ENCODE peak calls at places on chromosomes 3 and 15, in six cellular contexts. T is sigmoid colon, R is small intestine, I is fibroblast of lung, F is iPS DF 6.9, S is upper lobe of left lung. C is an unnamed sample.
A peak's percentile ranks its signal among the peaks of the same experiment; 100 is the strongest.

GRCh38 chr3:184003187-184003967 is 14.3 kb downstream of the ABCC5 start:
- DNase-seq in I (peak; percentile 10), S (no peak), T (no peak), F (no peak), R (no peak), C (no peak)

GRCh38 chr3:170553788-170554620 is 31.9 kb downstream of the SLC7A14 start:
- DNase-seq in S (no peak), I (peak; percentile 25), R (no peak), F (no peak), T (no peak), C (no peak)

GRCh38 chr3:45441570-45442313 is 53.4 kb downstream of the LARS2 start:
- DNase-seq in S (no peak), T (no peak), R (no peak), F (no peak), I (no peak), C (no peak)

GRCh38 chr15:27119695-27120266 is 148.8 kb downstream of the GABRG3 start:
- DNase-seq in I (no peak), S (no peak), T (no peak), F (no peak), R (no peak), C (no peak)

GRCh38 chr3:178583963-178584575 is 47.8 kb downstream of the KCNMB2 start:
- DNase-seq in T (no peak), F (no peak), S (no peak), I (no peak), R (no peak), C (no peak)

GRCh38 chr15:79922512-79923067 is 25.8 kb upstream of the MTHFS start:
- DNase-seq in S (no peak), T (no peak), R (no peak), I (peak; percentile 12), F (no peak), C (no peak)

GRCh38 chr15:88391700-88392099 is 75.5 kb downstream of the MRPL46 start:
- DNase-seq in F (no peak), R (no peak), I (no peak), S (no peak), T (no peak), C (no peak)

GRCh38 chr3:115857518-115858136 is 234.3 kb downstream of the GAP43 start:
- DNase-seq in I (peak; percentile 59), S (no peak), R (no peak), F (no peak), T (no peak), C (no peak)

GRCh38 chr3:95926904-95927501 is 887.4 kb upstream of the EPHA6 start:
- DNase-seq in T (no peak), F (peak; percentile 91), R (no peak), I (no peak), S (no peak), C (no peak)

GRCh38 chr15:60000824-60001641 is 3.1 kb upstream of the FOXB1 start:
- DNase-seq in I (peak; percentile 19), T (no peak), R (no peak), S (no peak), F (no peak), C (no peak)

GRCh38 chr3:127031845-127032244 is 48.9 kb downstream of the PLXNA1 start:
- DNase-seq in F (no peak), T (no peak), R (no peak), I (no peak), S (peak; percentile 52), C (no peak)

GRCh38 chr15:72306211-72306785 is 13.7 kb downstream of the CELF6 start:
- DNase-seq in R (no peak), T (peak; percentile 57), F (peak; percentile 18), I (peak; percentile 64), S (no peak), C (no peak)

GRCh38 chr3:57948080-57948671 is 60.0 kb upstream of the FLNB start:
- DNase-seq in R (no peak), F (no peak), T (no peak), S (no peak), I (no peak), C (no peak)

GRCh38 chr3:4586381-4586780 is 93.2 kb downstream of the ITPR1 start:
- DNase-seq in I (no peak), R (no peak), F (no peak), S (no peak), T (no peak), C (no peak)

GRCh38 chr3:166810741-166811445 is 569.2 kb downstream of the ZBBX start:
- DNase-seq in T (no peak), R (no peak), I (no peak), S (peak; percentile 39), F (no peak), C (no peak)

GRCh38 chr15:87752250-87752951 is 504.1 kb downstream of the NTRK3 start:
- DNase-seq in R (no peak), S (no peak), F (no peak), I (peak; percentile 55), T (no peak), C (no peak)

GRCh38 chr3:171788546-171789351 is 21.5 kb downstream of the PLD1 start:
- DNase-seq in S (no peak), F (no peak), I (peak; percentile 80), R (no peak), T (no peak), C (no peak)

GRCh38 chr15:69929905-69930630 is 167.6 kb downstream of the TLE3 start:
- DNase-seq in F (no peak), R (no peak), T (no peak), S (no peak), I (no peak), C (no peak)

GRCh38 chr3:17136251-17136721 is 251.5 kb downstream of the PLCL2 start:
- DNase-seq in S (no peak), R (no peak), F (no peak), T (no peak), I (no peak), C (peak; percentile 26)

GRCh38 chr15:31557899-31558298 is 231.3 kb downstream of the KLF13 start:
- DNase-seq in R (no peak), F (no peak), S (peak; percentile 58), T (no peak), I (no peak), C (no peak)

GRCh38 chr3:16101295-16102186 is 72.9 kb upstream of the GALNT15 start:
- DNase-seq in R (peak; percentile 96), F (no peak), I (no peak), S (no peak), T (no peak), C (peak; percentile 30)

GRCh38 chr15:98855815-98856539 is 151.6 kb downstream of the PGPEP1L start:
- DNase-seq in T (no peak), I (no peak), R (no peak), S (no peak), F (no peak), C (no peak)

GRCh38 chr3:79844176-79844575 is 76.4 kb upstream of the ROBO1 start:
- DNase-seq in T (no peak), I (no peak), R (no peak), S (no peak), F (no peak), C (no peak)

DNA sequence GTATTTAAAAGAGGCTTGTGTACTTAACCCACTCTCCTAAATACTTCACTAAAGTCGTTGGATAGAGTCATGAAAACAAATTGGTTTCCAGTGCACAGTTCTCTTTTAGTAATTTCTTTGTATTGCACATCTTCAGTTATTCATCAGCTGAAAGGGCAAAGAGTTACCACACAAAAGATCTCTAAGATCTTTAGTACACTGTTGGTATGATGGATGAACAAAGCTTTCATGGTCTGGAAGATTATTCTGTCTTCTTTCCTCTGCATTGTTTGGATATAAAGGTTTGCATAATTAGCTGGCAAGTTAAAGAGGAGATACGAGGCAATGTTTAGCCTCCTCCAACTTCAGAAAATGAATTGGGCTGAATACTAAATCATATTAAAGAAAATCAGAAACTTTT is 40.5 kb downstream of the BCHE start:
- DNase-seq in T (no peak), R (no peak), F (no peak), S (no peak), I (no peak), C (no peak)
- H3K36me3 ChIP-seq in T (no peaks in the 10 kb centered on the region), R (no peaks in the 10 kb centered on the region), F (no peaks in the 10 kb centered on the region), S (no peaks in the 10 kb centered on the region), I (no peaks in the 10 kb centered on the region), C (no peaks in the 10 kb centered on the region)

DNA sequence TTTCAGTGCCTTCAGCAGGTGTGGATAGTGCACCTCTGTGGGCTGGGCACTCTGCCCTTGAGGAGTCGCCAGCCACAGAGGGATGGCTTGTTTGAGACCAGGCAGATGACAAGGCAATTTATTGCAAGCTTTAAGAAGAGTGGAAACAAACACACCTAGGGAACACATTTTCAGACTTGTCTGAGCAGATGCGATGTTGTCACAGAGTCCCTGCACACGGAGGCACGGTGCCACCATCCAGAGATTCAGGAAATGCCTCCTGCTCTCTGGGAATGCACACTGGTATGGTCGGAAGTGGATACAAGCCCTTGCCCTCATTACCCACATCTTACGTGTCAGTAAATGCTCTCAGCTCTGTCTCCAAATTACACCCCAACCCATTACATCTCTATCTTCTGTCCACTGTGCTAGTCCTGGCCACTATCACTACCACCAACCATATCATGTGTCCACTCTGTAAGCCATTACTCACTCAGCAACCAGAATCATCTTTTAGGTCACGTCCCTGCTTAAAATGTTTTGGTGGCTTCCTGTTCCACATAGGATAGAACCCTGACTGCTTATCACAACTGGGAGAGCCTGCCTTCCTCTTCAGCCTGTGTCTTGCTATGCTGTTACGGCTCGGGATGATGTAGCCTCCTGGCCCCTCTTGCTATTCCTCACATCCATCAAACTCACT is 196.9 kb downstream of the SLCO3A1 start:
- DNase-seq in F (no peak), R (no peak), T (no peak), S (no peak), I (no peak), C (peak; percentile 30)
- H3K27ac ChIP-seq in F (no peak overlapping the region), R (no peak overlapping the region), T (no peak overlapping the region), S (peak overlapping the region; percentile 55), I (no peak overlapping the region), C (peak overlapping the region; percentile 52)

DNA sequence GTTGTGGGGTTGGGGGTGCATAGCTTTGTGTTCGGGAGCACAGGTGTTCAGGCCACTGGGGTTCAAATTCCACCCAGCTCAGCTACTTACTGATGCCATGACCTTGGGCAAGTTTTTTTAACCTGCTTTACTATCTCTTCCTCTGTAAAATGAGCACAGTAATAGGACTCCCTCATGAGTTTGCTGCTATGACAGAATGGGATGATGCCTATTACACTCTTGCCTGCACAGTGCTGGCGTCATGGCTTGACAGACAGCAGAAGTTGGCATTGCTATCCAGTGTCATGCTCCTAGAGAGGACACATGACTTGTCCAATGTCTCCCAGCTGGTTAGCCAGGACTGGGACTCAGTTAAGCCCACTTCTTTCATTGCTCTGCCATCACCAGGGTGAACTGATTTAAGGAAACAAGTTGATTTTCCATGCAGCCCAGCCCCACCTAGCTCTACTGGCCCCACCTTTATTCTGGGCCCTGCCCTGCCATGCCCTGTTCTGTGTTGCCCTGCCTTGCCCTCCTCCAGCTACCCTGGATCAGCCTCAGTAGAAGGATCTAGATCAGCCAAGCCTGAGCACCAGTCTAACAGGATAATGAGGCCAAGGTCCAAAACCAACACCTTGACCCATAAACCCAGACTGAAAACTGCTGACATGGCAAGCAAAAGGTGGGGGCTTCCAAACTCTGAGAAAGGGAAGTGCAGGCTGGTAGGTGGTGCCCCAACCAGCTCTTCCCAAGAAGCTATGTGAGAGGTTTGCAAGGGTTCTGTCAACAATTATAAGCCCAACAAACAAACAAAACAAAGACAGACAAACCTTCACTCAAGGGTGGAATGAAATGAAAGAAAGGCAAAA is 155.7 kb upstream of the ATP11B start:
- DNase-seq in R (peak; percentile 87), S (no peak), I (no peak), F (no peak), T (no peak), C (no peak)
- H3K36me3 ChIP-seq in R (no peaks in the 10 kb centered on the region), S (no peaks in the 10 kb centered on the region), I (no peaks in the 10 kb centered on the region), F (no peaks in the 10 kb centered on the region), T (no peaks in the 10 kb centered on the region), C (no peaks in the 10 kb centered on the region)

DNA sequence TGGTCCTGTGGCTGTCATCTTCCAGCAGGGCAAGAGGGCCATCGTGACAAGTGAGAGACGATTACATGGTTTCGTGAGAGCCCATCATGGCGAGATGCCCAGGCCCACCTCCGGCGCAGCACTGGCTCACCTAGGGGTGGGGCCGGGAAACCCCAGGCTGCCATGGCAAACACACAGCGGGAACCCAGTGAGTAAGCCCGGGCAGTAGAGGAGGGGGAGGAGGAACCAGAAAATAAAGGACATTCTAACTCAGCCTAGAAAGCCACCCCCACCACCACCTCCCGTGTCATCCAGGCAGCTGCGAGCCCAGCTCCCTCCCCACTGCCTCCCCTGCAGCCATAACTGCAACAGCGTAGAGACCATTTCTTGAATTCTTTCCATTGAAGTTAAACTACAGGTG is 52.3 kb downstream of the PCSK6 start:
- DNase-seq in T (no peak), I (no peak), S (no peak), F (no peak), R (no peak), C (no peak)
- H3K27ac ChIP-seq in T (no peak overlapping the region), I (no peak overlapping the region), S (no peak overlapping the region), F (no peak overlapping the region), R (no peak overlapping the region), C (no peak overlapping the region)

C was measured in breast epithelium.